ENCODE peak calls at places on chromosomes 12 and 14, in eight cellular contexts. M is CD8-positive, alpha-beta T cell; E is neural progenitor cell; D is NT2/D1; N is GM23248; I is fibroblast of lung; K is adrenal gland; J is colonic mucosa. R is an unnamed sample.

GRCh38 chr14:71405676-71406075 is 498.4 kb downstream of the PCNX1 start:
- DNase-seq in J (no peak), M (no peak), E (no peak), K (no peak), D (no peak), I (no peak), N (no peak), R (no peak)

GRCh38 chr12:50186667-50187066 is 19.5 kb upstream of the CERS5 start:
- DNase-seq in M (no peak), I (no peak), K (no peak), E (no peak), N (peak; percentile 84), J (no peak), D (no peak), R (peak; percentile 57)

GRCh38 chr14:50615056-50615455 is 53.0 kb downstream of the SAV1 start:
- DNase-seq in M (no peak), K (no peak), J (no peak), I (no peak), D (no peak), N (no peak), E (no peak), R (no peak)

GRCh38 chr12:87274594-87275245 is 754.5 kb downstream of the C12orf50 start:
- DNase-seq in D (peak; percentile 23), K (no peak), J (no peak), I (peak; percentile 47), E (peak; percentile 62), N (peak; percentile 42), M (no peak), R (peak; percentile 60)

GRCh38 chr14:105830171-105830570 is 303.8 kb downstream of the TMEM121 start:
- DNase-seq in I (no peak), D (no peak), M (no peak), J (no peak), N (no peak), E (no peak), K (no peak), R (no peak)

GRCh38 chr14:51674294-51675002 is 22.7 kb downstream of the FRMD6 start:
- DNase-seq in I (no peak), M (no peak), D (no peak), K (no peak), E (no peak), J (no peak), N (peak; percentile 82), R (no peak)

GRCh38 chr14:75562048-75562447 is 16.4 kb upstream of the FLVCR2 start:
- DNase-seq in D (no peak), E (no peak), J (no peak), N (peak; percentile 31), M (no peak), K (peak; percentile 44), I (no peak), R (no peak)

GRCh38 chr12:14868916-14869315 is 16.7 kb downstream of the MGP start:
- DNase-seq in M (no peak), N (peak; percentile 11), E (no peak), D (no peak), I (peak; percentile 27), K (no peak), J (no peak), R (no peak)

GRCh38 chr12:83514372-83514771 is 827.7 kb downstream of the TMTC2 start:
- DNase-seq in I (no peak), K (no peak), J (no peak), N (no peak), D (no peak), M (no peak), E (no peak), R (no peak)

GRCh38 chr12:107092669-107093546 is 441 bp downstream of the CRY1 start:
- DNase-seq in N (peak; percentile 80), K (peak; percentile 66), D (no peak), E (peak; percentile 73), M (peak; percentile 50), J (peak; percentile 54), I (no peak), R (no peak)

GRCh38 chr14:96398921-96399320 is 7.0 kb downstream of the AK7 start:
- DNase-seq in N (no peak), I (no peak), D (no peak), K (no peak), J (no peak), E (no peak), M (no peak), R (no peak)

GRCh38 chr12:116443706-116444589 is 115.2 kb upstream of the MAP1LC3B2 start:
- DNase-seq in I (no peak), K (no peak), J (no peak), E (no peak), M (no peak), D (no peak), N (no peak), R (no peak)

GRCh38 chr12:131844656-131845055 is 16.5 kb downstream of the MMP17 start:
- DNase-seq in N (no peak), J (no peak), I (no peak), E (no peak), D (no peak), M (no peak), K (no peak), R (no peak)

DNA sequence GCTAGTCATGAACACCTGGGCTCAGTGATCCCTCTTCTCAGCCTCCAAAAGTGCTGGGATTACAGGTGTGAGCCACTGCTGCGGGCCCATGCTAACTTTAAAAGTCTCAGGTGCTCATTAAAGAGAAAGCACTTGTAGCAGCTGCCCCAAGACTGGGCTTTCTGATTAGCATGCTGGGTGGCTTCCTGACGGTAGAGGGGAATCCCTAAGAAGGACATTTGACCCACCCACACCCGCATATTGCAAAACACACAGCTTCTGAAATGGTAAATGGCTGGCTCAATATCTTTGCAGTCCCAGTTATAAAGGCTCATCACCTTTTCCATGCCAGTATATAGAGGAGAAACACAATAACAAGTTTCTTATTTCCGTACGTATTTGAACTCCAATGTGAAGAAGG is 19.3 kb upstream of the BICD1 start:
- DNase-seq in D (no peak), J (no peak), N (no peak), M (no peak), K (no peak), E (no peak), I (no peak), R (no peak)
- H3K4me1 ChIP-seq in D (peaks cover 8% of the 10 kb centered on the region), J (no peaks in the 10 kb centered on the region), N (peaks cover 13% of the 10 kb centered on the region), M (no peaks in the 10 kb centered on the region), K (no peaks in the 10 kb centered on the region), E (peaks cover 12% of the 10 kb centered on the region), I (peaks cover 2% of the 10 kb centered on the region), R (peaks cover 3% of the 10 kb centered on the region)

DNA sequence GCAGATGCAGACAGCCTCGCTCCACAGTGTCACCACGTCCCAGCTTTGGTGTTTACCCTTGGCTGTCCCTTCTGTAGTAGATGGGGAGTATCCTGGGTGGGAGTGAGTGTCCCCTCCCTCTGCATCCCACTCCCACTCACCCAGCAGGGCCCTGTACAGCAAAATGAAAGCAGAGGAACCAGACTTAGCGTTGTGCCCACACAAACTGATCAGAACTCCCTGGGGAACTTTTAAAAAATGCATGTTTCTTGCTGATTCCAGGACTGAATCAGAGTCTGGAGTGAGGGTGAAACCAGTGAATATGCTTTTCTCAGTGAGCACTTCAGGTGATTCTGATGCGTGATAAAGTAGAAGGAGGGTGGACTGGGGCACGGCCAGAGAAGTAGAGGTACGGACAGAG is 2.9 kb downstream of the ACVRL1 start:
- DNase-seq in M (no peak), E (no peak), N (peak; percentile 74), J (no peak), D (no peak), I (no peak), K (no peak), R (no peak)
- H3K4me3 ChIP-seq in M (no peak overlapping the region), E (no peak overlapping the region), N (peak overlapping the region; percentile 53), J (no peak overlapping the region), D (no peak overlapping the region), I (no peak overlapping the region), K (no peak overlapping the region), R (no peak overlapping the region)

GRCh38 chr12:96020314-96021003 is 14.9 kb downstream of the LTA4H start:
- DNase-seq in N (no peak), E (no peak), M (no peak), I (no peak), J (no peak), D (no peak), K (no peak), R (no peak)

GRCh38 chr12:96028538-96028937 is 6.8 kb downstream of the LTA4H start:
- DNase-seq in N (no peak), E (no peak), I (no peak), D (no peak), M (no peak), K (no peak), J (no peak), R (no peak)

GRCh38 chr12:96026331-96026730 is 9.1 kb downstream of the LTA4H start:
- DNase-seq in K (no peak), N (no peak), J (no peak), I (peak; percentile 43), E (no peak), D (no peak), M (no peak), R (no peak)

GRCh38 chr12:96025518-96025917 is 9.9 kb downstream of the LTA4H start:
- DNase-seq in I (no peak), K (no peak), D (no peak), M (no peak), N (no peak), E (no peak), J (no peak), R (no peak)
- H3K36me3 ChIP-seq in I (peaks cover 1% of the 10 kb centered on the region), K (peaks cover 46% of the 10 kb centered on the region), D (peaks cover 70% of the 10 kb centered on the region), M (peaks cover 26% of the 10 kb centered on the region), N (peaks cover 46% of the 10 kb centered on the region), E (peaks cover 31% of the 10 kb centered on the region), J (no peaks in the 10 kb centered on the region), R (peaks cover 31% of the 10 kb centered on the region)

GRCh38 chr14:59217011-59217410 is 28.5 kb downstream of the DAAM1 start:
- DNase-seq in J (no peak), I (no peak), E (no peak), K (no peak), M (no peak), D (no peak), N (no peak), R (no peak)

GRCh38 chr14:59215353-59215752 is 26.9 kb downstream of the DAAM1 start:
- DNase-seq in N (peak; percentile 69), I (peak; percentile 91), K (peak; percentile 32), E (no peak), D (no peak), M (no peak), J (peak; percentile 41), R (no peak)

GRCh38 chr14:59215757-59216156 is 27.3 kb downstream of the DAAM1 start:
- DNase-seq in K (no peak), M (no peak), N (no peak), I (no peak), J (no peak), D (no peak), E (no peak), R (no peak)

GRCh38 chr14:59213368-59214315 is 25.2 kb downstream of the DAAM1 start:
- DNase-seq in E (no peak), N (no peak), D (no peak), J (no peak), K (no peak), I (peak; percentile 77), M (no peak), R (no peak)

DNA sequence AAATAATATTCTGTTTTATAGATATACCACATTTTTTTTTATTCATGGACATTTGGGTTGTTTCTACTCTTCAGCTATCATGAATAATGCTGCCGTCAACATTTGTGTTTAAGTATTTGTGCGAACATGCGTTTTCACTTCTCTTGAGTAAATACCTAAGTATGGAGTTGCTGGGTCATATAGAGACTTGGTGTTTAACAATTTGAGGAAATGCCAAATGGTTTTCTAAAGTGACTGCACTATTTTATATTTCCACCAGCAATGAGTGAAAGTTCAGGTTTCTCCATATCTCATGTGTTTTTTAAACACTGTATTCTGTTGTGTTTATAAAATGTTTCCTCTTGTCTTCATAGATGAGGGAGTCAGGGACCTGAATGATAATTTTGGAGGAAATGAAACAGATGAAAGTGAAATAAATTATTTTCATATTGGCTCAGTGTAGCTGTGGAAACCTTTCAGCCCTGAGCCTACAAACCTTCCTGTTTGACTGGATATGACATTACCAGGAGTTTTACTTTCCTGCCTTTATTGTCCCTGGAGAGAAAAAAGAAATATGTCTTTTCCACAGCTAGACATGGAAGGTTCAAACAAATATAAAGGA is 26.3 kb downstream of the DAAM1 start:
- DNase-seq in N (no peak), I (no peak), M (no peak), E (no peak), D (no peak), J (no peak), K (no peak), R (no peak)
- H3K4me1 ChIP-seq in N (peaks cover 12% of the 10 kb centered on the region), I (peaks cover 9% of the 10 kb centered on the region), M (no peaks in the 10 kb centered on the region), E (peaks cover 16% of the 10 kb centered on the region), D (no peaks in the 10 kb centered on the region), J (no peaks in the 10 kb centered on the region), K (peaks cover 34% of the 10 kb centered on the region), R (peaks cover 48% of the 10 kb centered on the region)

R was measured in cardiac muscle cell.